ENCODE peak calls at places on chromosomes 6 and 20, in five cellular contexts. O, C, K, S and P are unnamed samples.

GRCh38 chr6:54014440-54014839 is 96.8 kb upstream of the MLIP start:
- DNase-seq in O (no peak), C (no peak), K (no peak), S (no peak), P (no peak)

GRCh38 chr6:158861686-158862381 is 42.7 kb upstream of the EZR start:
- DNase-seq in O (no peak), C (no peak), K (no peak), S (no peak), P (no peak)

GRCh38 chr6:24357336-24358218 is at the start of gene DCDC2:
- DNase-seq in O (peak), C (peak), K (peak), S (peak), P (peak)

GRCh38 chr6:157110620-157111019 is 212.7 kb downstream of the TMEM242 start:
- DNase-seq in O (no peak), C (no peak), K (no peak), S (no peak), P (no peak)

GRCh38 chr6:81748946-81749345 is 3.5 kb downstream of the TENT5A start:
- DNase-seq in O (no peak), C (no peak), K (no peak), S (no peak), P (no peak)

GRCh38 chr20:20939006-20939405 is 167.2 kb downstream of the LINC00237 start:
- DNase-seq in O (no peak), C (no peak), K (no peak), S (no peak), P (no peak)

GRCh38 chr6:30683980-30684338 is 2.5 kb downstream of the PPP1R18 start:
- DNase-seq in O (no peak), C (no peak), K (no peak), S (no peak), P (no peak)

GRCh38 chr6:117605169-117605826 is 3.0 kb upstream of the GOPC start:
- DNase-seq in O (peak), C (no peak), K (peak), S (peak), P (no peak)

GRCh38 chr20:47187450-47188195 is 168.9 kb downstream of the ZMYND8 start:
- DNase-seq in O (no peak), C (no peak), K (no peak), S (no peak), P (no peak)

GRCh38 chr6:12715437-12715836 is 1.1 kb upstream of the PHACTR1 start:
- DNase-seq in O (no peak), C (no peak), K (no peak), S (no peak), P (no peak)

GRCh38 chr20:51533291-51534172 is 9.0 kb downstream of the NFATC2 start:
- DNase-seq in O (no peak), C (peak), K (no peak), S (no peak), P (no peak)

GRCh38 chr6:41427642-41428401 is 92.4 kb downstream of the NCR2 start:
- DNase-seq in O (peak), C (peak), K (peak), S (peak), P (peak)

GRCh38 chr20:12217382-12217781 is 299.7 kb downstream of the BTBD3 start:
- DNase-seq in O (no peak), C (no peak), K (no peak), S (no peak), P (no peak)

GRCh38 chr6:169273511-169273910 is 19.9 kb upstream of the THBS2 start:
- DNase-seq in O (no peak), C (no peak), K (no peak), S (no peak), P (no peak)

GRCh38 chr20:44659931-44660330 is 8.4 kb upstream of the ADA start:
- DNase-seq in O (no peak), C (no peak), K (no peak), S (no peak), P (no peak)

GRCh38 chr6:6816716-6817115 is 228.2 kb downstream of the LY86 start:
- DNase-seq in O (no peak), C (no peak), K (no peak), S (no peak), P (no peak)

GRCh38 chr6:41600499-41601247 is 37.6 kb upstream of the MDFI start:
- DNase-seq in O (no peak), C (peak), K (no peak), S (no peak), P (peak)

GRCh38 chr20:45091366-45091765 is 9.6 kb downstream of the KCNS1 start:
- DNase-seq in O (no peak), C (no peak), K (no peak), S (no peak), P (no peak)

GRCh38 chr6:34246563-34247391 is 2.0 kb downstream of the SMIM29 start:
- DNase-seq in O (no peak), C (peak), K (no peak), S (no peak), P (peak)

GRCh38 chr6:124676033-124676432 is 286.2 kb upstream of the RNF217 start:
- DNase-seq in O (no peak), C (no peak), K (no peak), S (no peak), P (no peak)

GRCh38 chr20:50788868-50789125 is 6.1 kb upstream of the BCAS4 start:
- DNase-seq in O (no peak), C (peak), K (no peak), S (no peak), P (peak)

GRCh38 chr20:38198238-38198861 is 33.3 kb upstream of the TGM2 start:
- DNase-seq in O (no peak), C (no peak), K (no peak), S (no peak), P (peak)

GRCh38 chr6:17367868-17368267 is 25.5 kb upstream of the CAP2 start:
- DNase-seq in O (no peak), C (no peak), K (no peak), S (no peak), P (no peak)

GRCh38 chr6:52328303-52328662 is 33.7 kb upstream of the PAQR8 start:
- DNase-seq in O (peak), C (no peak), K (peak), S (peak), P (no peak)

GRCh38 chr6:169620171-169621125 is 81.4 kb downstream of the WDR27 start:
- DNase-seq in O (no peak), C (no peak), K (no peak), S (no peak), P (no peak)

GRCh38 chr6:134722996-134723871 is 226.7 kb downstream of the ALDH8A1 start:
- DNase-seq in O (no peak), C (no peak), K (no peak), S (no peak), P (no peak)

GRCh38 chr6:30821862-30822784 is 62.2 kb upstream of the DDR1 start:
- DNase-seq in O (no peak), C (no peak), K (no peak), S (no peak), P (no peak)

DNA sequence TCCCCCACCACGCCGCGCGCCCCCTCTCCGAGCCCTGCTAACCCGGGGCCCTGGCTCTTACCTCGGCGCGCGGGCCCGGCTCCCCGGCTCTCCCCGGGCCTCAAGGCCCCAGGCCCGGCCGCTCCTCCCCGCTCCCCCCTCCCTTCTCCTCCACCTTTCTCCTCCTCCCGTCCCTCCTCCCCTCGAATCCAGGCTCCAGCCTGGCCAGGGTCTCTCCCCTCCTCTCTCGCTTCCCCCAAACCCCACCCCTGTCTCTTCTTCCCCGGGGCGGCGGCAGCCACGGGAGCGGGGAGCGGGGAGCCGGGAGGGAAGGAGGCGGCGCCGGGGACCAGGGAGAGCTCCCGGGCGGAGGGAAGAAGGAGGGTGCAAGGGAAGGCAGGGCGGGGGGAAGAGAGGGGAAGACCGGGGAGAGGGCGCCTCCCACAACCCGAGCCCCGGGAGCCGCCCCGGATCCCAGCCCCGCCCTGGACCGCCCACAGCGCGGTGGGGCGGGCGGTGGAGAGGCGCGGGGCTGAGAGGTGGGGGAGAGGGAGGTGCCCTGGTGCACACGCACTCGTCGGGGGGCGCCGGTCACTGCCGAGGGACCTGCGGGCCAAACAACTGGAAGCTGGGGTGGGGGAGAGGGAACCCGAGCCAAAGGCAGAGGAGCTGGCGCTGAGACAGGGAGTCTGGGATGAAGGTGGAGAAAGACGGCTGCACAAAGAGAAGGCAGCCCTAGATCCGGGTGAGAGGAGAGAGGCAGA is at the start of gene GABBR1:
- DNase-seq in O (peak), C (peak), K (peak), S (peak), P (peak)
- TF ChIP-seq POLR2AphosphoS5 in O (peak), C (peak), K (peak), S (peak), P (peak)

GRCh38 chr20:56517211-56517610 is 7.3 kb upstream of the FAM209A start:
- DNase-seq in O (no peak), C (peak), K (no peak), S (no peak), P (no peak)

GRCh38 chr20:56517641-56518040 is 6.9 kb upstream of the FAM209A start:
- DNase-seq in O (no peak), C (peak), K (no peak), S (no peak), P (no peak)

GRCh38 chr20:56515657-56516381 is 8.7 kb upstream of the FAM209A start:
- DNase-seq in O (no peak), C (no peak), K (no peak), S (no peak), P (no peak)

GRCh38 chr20:56518126-56518525 is 6.4 kb upstream of the FAM209A start:
- DNase-seq in O (no peak), C (peak), K (no peak), S (no peak), P (no peak)

GRCh38 chr20:56516631-56517030 is 7.9 kb upstream of the FAM209A start:
- DNase-seq in O (no peak), C (peak), K (no peak), S (no peak), P (no peak)
- TF ChIP-seq POLR2AphosphoS5 in O (no peak), C (no peak), K (no peak), S (no peak), P (no peak)

GRCh38 chr6:65461121-65461520 is 245.9 kb downstream of the EYS start:
- DNase-seq in O (no peak), C (no peak), K (no peak), S (no peak), P (no peak)
- TF ChIP-seq POLR2AphosphoS5 in O (no peak), C (no peak), K (no peak), S (no peak), P (no peak)

GRCh38 chr6:44250067-44250717 is 3.3 kb downstream of the HSP90AB1 start:
- DNase-seq in O (no peak), C (no peak), K (no peak), S (no peak), P (no peak)

GRCh38 chr6:44254201-44254956 is 2.9 kb downstream of the SLC35B2 start:
- DNase-seq in O (no peak), C (peak), K (no peak), S (no peak), P (no peak)

GRCh38 chr6:44253307-44254101 is 3.8 kb downstream of the SLC35B2 start:
- DNase-seq in O (peak), C (peak), K (peak), S (no peak), P (no peak)

GRCh38 chr6:44250718-44251123 is 3.8 kb downstream of the HSP90AB1 start:
- DNase-seq in O (no peak), C (no peak), K (no peak), S (no peak), P (no peak)

DNA sequence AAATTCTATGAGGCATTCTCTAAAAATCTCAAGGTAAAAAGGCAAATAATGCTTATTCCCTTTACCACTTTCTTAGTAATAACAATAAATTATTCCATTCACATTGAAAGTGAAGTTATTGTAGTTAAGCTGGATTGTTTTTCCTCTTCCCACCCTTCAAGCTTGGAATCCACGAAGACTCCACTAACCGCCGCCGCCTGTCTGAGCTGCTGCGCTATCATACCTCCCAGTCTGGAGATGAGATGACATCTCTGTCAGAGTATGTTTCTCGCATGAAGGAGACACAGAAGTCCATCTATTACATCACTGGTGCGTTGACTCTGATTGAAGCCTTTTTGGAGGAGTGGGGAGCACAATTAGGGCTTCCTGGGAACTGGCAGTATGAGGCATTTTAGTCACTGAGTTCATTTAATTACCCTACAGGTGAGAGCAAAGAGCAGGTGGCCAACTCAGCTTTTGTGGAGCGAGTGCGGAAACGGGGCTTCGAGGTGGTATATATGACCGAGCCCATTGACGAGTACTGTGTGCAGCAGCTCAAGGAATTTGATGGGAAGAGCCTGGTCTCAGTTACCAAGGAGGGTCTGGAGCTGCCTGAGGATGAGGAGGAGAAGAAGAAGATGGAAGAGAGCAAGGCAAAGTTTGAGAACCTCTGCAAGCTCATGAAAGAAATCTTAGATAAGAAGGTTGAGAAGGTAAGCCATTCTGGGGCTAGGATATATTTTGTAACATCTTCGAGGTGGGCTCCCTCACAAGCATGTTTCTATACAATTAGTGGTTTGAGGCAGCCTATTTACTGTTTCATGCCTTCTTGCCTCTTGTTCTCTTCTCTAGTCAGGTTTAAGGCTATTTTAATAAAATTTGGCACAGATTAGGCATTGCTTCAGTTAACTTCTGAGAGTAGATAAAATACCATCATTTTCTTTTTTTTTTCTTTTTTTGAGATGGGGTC is 4.9 kb downstream of the HSP90AB1 start:
- DNase-seq in O (no peak), C (peak), K (no peak), S (no peak), P (no peak)
- TF ChIP-seq POLR2AphosphoS5 in O (no peak), C (no peak), K (no peak), S (no peak), P (no peak)

GRCh38 chr6:15439410-15440022 is 193.6 kb downstream of the JARID2 start:
- DNase-seq in O (no peak), C (no peak), K (no peak), S (no peak), P (no peak)
- TF ChIP-seq POLR2AphosphoS5 in O (no peak), C (no peak), K (no peak), S (no peak), P (no peak)

DNA sequence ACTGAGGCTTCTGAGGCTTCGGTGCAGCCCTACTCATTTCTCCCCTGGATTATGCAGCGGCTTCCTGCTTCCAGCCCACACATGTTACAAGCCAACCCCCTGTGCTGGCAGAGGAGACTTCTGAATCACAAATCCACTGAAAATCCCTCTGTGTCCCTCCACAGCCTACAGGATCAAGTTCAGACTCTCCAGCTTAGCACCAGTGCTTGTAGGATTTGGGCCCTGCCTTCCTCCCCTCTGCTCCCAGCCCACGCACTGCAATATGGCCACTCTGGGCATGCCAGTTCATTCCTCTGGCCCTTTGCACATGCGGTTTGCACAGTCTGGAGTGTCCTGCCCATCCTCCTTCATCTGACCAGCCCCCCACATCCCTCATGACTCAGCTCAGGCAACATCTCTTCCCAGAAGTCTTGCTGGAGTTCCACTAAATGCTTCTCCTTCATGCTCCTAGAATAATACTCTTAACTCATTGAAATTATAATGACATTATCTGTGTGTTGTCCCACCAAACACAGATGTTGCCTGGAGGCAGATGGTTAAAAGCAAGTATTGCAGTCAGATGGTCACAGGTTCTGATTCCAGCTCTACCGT is 15.9 kb upstream of the MDGA1 start:
- DNase-seq in O (no peak), C (no peak), K (no peak), S (no peak), P (no peak)
- TF ChIP-seq POLR2AphosphoS5 in O (no peak), C (no peak), K (no peak), S (no peak), P (no peak)

DNA sequence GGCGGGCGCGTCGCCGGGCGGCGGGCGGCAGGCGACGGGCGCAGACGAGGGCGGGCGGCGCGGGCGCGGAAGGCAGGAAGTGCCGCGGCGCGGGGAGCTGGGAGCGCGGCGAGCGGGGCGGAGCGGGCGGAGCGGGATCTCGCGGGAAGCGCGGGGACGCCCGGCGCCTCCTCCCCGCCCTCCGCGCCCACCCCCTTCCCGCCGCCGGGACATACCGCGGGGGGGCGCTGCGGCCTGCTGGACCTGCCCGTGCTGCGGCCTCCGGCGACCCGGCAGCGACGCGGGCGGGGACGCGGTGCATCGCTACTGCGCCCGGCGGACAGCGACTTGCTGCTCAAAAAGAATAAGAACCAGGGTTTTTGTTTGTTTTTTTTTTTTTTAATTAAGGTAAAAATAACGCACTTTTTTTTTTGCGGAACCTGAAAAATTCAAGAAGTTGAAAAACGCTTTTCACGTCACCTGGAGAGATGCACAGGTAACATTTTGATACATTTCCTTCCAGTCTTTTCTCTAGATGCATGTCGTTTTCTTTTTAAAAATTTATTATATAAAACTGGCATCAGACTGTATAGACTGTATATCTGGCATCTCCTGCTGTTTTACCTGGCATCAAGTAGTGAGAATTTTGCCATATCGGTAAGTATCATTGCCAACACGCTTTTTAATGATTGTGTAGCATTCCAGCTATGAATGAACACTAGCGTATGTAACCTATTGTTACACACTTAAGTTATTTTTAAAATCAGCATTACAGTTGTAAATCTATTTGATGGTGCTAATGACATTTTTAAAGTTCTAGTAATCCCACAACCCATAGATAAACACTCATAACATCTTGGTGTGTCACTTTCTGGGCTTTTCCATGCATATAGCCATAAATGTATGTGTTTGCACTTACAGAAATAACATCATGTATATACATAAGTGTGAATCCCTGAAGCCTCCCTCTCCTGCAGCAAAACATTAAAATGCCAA is at the start of gene CENPB:
- DNase-seq in O (peak), C (peak), K (peak), S (peak), P (peak)
- TF ChIP-seq POLR2AphosphoS5 in O (peak), C (peak), K (peak), S (peak), P (no peak)